ENCODE peak calls at places on chromosomes 7 and 10, in six cellular contexts. V, R, I, B, Y and U are unnamed samples.
A peak's percentile ranks its signal among the peaks of the same experiment; 100 is the strongest.

GRCh38 chr10:29535778-29536459 is 98.9 kb downstream of the SVIL start:
- DNase-seq in V (no peak), R (no peak), I (peak; percentile 61), B (no peak), Y (no peak), U (no peak)

GRCh38 chr10:42972946-42973345 is 103.9 kb upstream of the RET start:
- DNase-seq in V (peak; percentile 4), R (no peak), I (no peak), B (no peak), Y (no peak), U (no peak)

GRCh38 chr7:128763541-128763940 is 12.1 kb downstream of the OPN1SW start:
- DNase-seq in V (no peak), R (no peak), I (no peak), B (no peak), Y (no peak), U (no peak)

GRCh38 chr7:19442016-19442785 is 266.6 kb downstream of the POLR1F start:
- DNase-seq in V (no peak), R (no peak), I (peak; percentile 42), B (peak; percentile 5), Y (peak; percentile 70), U (no peak)

GRCh38 chr7:75772081-75773077 is at the start of gene CCL26:
- DNase-seq in V (peak; percentile 60), R (peak; percentile 46), I (peak; percentile 21), B (no peak), Y (peak; percentile 78), U (no peak)

GRCh38 chr7:37510043-37510634 is 61.5 kb upstream of the ELMO1 start:
- DNase-seq in V (no peak), R (no peak), I (peak; percentile 27), B (peak; percentile 45), Y (no peak), U (no peak)

GRCh38 chr10:20955355-20955893 is 58.3 kb upstream of the NEBL start:
- DNase-seq in V (no peak), R (no peak), I (no peak), B (no peak), Y (no peak), U (no peak)

GRCh38 chr7:104805449-104806317 is 208.3 kb upstream of the KMT2E start:
- DNase-seq in V (no peak), R (no peak), I (no peak), B (no peak), Y (no peak), U (no peak)

GRCh38 chr7:15175103-15175502 is 272.6 kb upstream of the DGKB start:
- DNase-seq in V (no peak), R (no peak), I (no peak), B (no peak), Y (no peak), U (no peak)

GRCh38 chr10:15084502-15084922 is 4.1 kb downstream of the ACBD7 start:
- DNase-seq in V (peak; percentile 90), R (peak; percentile 61), I (peak; percentile 67), B (no peak), Y (peak; percentile 97), U (no peak)

GRCh38 chr7:42055171-42055570 is 181.8 kb downstream of the GLI3 start:
- DNase-seq in V (no peak), R (no peak), I (no peak), B (no peak), Y (peak; percentile 65), U (no peak)

GRCh38 chr7:150852371-150852905 is at the start of gene AOC1:
- DNase-seq in V (no peak), R (peak; percentile 96), I (peak; percentile 28), B (no peak), Y (no peak), U (no peak)

GRCh38 chr10:44752451-44753441 is 158.4 kb upstream of the TMEM72 start:
- DNase-seq in V (no peak), R (no peak), I (peak; percentile 26), B (no peak), Y (peak; percentile 97), U (no peak)

GRCh38 chr7:41170466-41170865 is 532.4 kb downstream of the INHBA start:
- DNase-seq in V (no peak), R (no peak), I (no peak), B (no peak), Y (no peak), U (no peak)

GRCh38 chr10:102554531-102554930 is 50.8 kb downstream of the SUFU start:
- DNase-seq in V (no peak), R (no peak), I (no peak), B (no peak), Y (no peak), U (no peak)

GRCh38 chr7:106721816-106722785 is 61.1 kb upstream of the CCDC71L start:
- DNase-seq in V (no peak), R (no peak), I (no peak), B (no peak), Y (no peak), U (no peak)

GRCh38 chr10:29557665-29558064 is 77.1 kb downstream of the SVIL start:
- DNase-seq in V (no peak), R (no peak), I (no peak), B (no peak), Y (no peak), U (no peak)

GRCh38 chr7:139647812-139648616 is 124.5 kb downstream of the CLEC2L start:
- DNase-seq in V (no peak), R (no peak), I (no peak), B (no peak), Y (no peak), U (no peak)

GRCh38 chr7:113625494-113626102 is 293.2 kb downstream of the PPP1R3A start:
- DNase-seq in V (no peak), R (no peak), I (no peak), B (no peak), Y (no peak), U (no peak)

GRCh38 chr10:113692271-113692670 is 12.6 kb downstream of the CASP7 start:
- DNase-seq in V (no peak), R (no peak), I (no peak), B (no peak), Y (no peak), U (no peak)

GRCh38 chr7:9264395-9264794 is 831.0 kb downstream of the NXPH1 start:
- DNase-seq in V (no peak), R (no peak), I (no peak), B (no peak), Y (no peak), U (no peak)

GRCh38 chr10:122379537-122379936 is 5.0 kb downstream of the PLEKHA1 start:
- DNase-seq in V (no peak), R (no peak), I (no peak), B (no peak), Y (no peak), U (no peak)

GRCh38 chr7:38463277-38464224 is 167.6 kb downstream of the AMPH start:
- DNase-seq in V (peak; percentile 75), R (peak; percentile 36), I (peak; percentile 35), B (peak; percentile 53), Y (peak; percentile 88), U (peak; percentile 67)

GRCh38 chr10:28120795-28121194 is 121.9 kb upstream of the ODAD2 start:
- DNase-seq in V (no peak), R (no peak), I (no peak), B (no peak), Y (no peak), U (no peak)

GRCh38 chr10:115963848-115964247 is 309.2 kb downstream of the GFRA1 start:
- DNase-seq in V (no peak), R (no peak), I (no peak), B (no peak), Y (peak; percentile 54), U (no peak)

GRCh38 chr7:102991540-102992214 is 78.9 kb downstream of the LRRC17 start:
- DNase-seq in V (no peak), R (peak; percentile 65), I (peak; percentile 65), B (no peak), Y (peak; percentile 98), U (no peak)

GRCh38 chr10:6751363-6751762 is 171.3 kb upstream of the PRKCQ start:
- DNase-seq in V (no peak), R (no peak), I (no peak), B (no peak), Y (no peak), U (no peak)

GRCh38 chr7:157384301-157384700 is 47.5 kb downstream of the DNAJB6 start:
- DNase-seq in V (no peak), R (no peak), I (no peak), B (no peak), Y (peak; percentile 44), U (no peak)

GRCh38 chr10:90167174-90168064 is 466.0 kb downstream of the KIF20B start:
- DNase-seq in V (no peak), R (no peak), I (no peak), B (peak; percentile 17), Y (peak; percentile 45), U (no peak)

DNA sequence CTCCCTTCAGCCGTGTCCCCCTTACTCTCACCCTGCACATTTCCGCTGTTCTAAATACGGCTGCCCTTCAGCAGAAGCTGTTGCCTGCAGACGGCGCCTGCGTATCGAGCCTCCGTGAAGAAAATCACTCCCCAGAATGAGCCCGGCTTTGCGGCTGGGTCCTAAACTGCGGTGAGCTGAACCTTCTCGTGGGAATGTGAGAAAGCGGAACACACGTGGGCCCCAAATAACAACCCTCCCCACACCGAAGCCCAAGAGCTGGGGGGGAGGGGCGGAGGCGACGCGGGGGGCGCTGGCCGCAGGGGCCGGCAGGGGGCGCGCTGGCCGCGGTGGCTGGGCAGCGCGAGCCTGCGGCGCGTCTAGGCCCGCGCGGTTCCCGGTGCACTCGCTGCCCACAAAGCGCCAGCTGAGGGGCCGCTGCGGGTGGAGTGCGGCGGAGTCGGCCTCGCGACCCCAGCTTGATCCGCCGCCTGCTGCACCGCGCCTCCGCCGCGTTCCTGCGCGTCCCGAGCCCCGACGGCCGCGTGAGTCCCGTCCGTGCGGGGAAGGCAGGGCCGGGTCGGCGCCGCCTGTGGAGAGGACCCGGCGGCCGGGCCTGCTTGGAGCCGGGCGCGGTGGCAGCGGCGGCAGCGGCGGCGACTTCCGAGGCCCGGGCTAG is at the start of gene ZNF398:
- DNase-seq in V (peak; percentile 74), R (peak; percentile 74), I (peak; percentile 83), B (peak; percentile 97), Y (peak; percentile 66), U (peak; percentile 83)
- TF ChIP-seq CTCF in V (peak; percentile 41), R (peak; percentile 45), I (peak; percentile 76), B (peak; percentile 78), Y (peak; percentile 41), U (peak; percentile 69)

GRCh38 chr10:77711683-77712049 is 74.1 kb upstream of the KCNMA1 start:
- DNase-seq in V (no peak), R (no peak), I (no peak), B (no peak), Y (no peak), U (no peak)
- TF ChIP-seq CTCF in V (no peak), R (no peak), I (no peak), B (no peak), Y (no peak), U (peak; percentile 42)

GRCh38 chr7:155002411-155003214 is at the start of gene PAXIP1:
- DNase-seq in V (peak; percentile 40), R (no peak), I (peak; percentile 73), B (peak; percentile 93), Y (peak; percentile 4), U (peak; percentile 50)
- TF ChIP-seq CTCF in V (no peak), R (no peak), I (no peak), B (no peak), Y (no peak), U (no peak)

GRCh38 chr7:95229301-95229700 is 95.0 kb downstream of the PON1 start:
- DNase-seq in V (no peak), R (no peak), I (no peak), B (no peak), Y (no peak), U (no peak)
- TF ChIP-seq CTCF in V (no peak), R (no peak), I (no peak), B (no peak), Y (no peak), U (no peak)